ENCODE peak calls at places on chromosomes 16 and 17, in nine cellular contexts. A, F, T, I, W, O, S, D and G are unnamed samples.

GRCh38 chr16:637081-638018 is 1.2 kb upstream of the METTL26 start:
- DNase-seq in F (peak), S (no peak), D (peak), O (peak), W (peak), A (peak), I (peak), T (peak), G (peak)

GRCh38 chr16:23362460-23363317 is 60.6 kb downstream of the SCNN1B start:
- DNase-seq in D (no peak), F (peak), W (peak), T (no peak), I (no peak), A (no peak), O (no peak), S (no peak), G (no peak)

GRCh38 chr17:3986270-3986938 is 22.2 kb upstream of the ATP2A3 start:
- DNase-seq in D (no peak), W (peak), A (no peak), S (no peak), T (no peak), I (no peak), O (no peak), F (peak), G (no peak)

GRCh38 chr17:64393000-64393402 is 2.3 kb upstream of the PECAM1 start:
- DNase-seq in S (no peak), W (no peak), O (no peak), I (no peak), T (peak), D (no peak), A (no peak), F (no peak), G (no peak)

GRCh38 chr17:74152591-74153455 is 50.7 kb upstream of the RPL38 start:
- DNase-seq in W (no peak), F (no peak), A (no peak), T (no peak), S (no peak), D (no peak), I (no peak), O (no peak), G (no peak)

GRCh38 chr17:77245162-77245926 is 104.6 kb downstream of the SEC14L1 start:
- DNase-seq in D (no peak), F (no peak), I (no peak), A (no peak), S (no peak), W (no peak), O (no peak), T (no peak), G (no peak)

GRCh38 chr16:86011532-86011931 is 112.6 kb downstream of the IRF8 start:
- DNase-seq in T (no peak), I (no peak), S (no peak), F (no peak), O (no peak), A (no peak), W (no peak), D (no peak), G (no peak)

GRCh38 chr17:42284566-42284965 is 3.7 kb upstream of the STAT5A start:
- DNase-seq in S (no peak), T (no peak), A (no peak), I (no peak), W (no peak), D (no peak), O (no peak), F (peak), G (no peak)

GRCh38 chr17:19728114-19728495 is 11.7 kb upstream of the SLC47A2 start:
- DNase-seq in O (peak), W (peak), I (peak), T (no peak), D (peak), F (no peak), S (peak), A (peak), G (peak)

GRCh38 chr17:47620503-47621245 is 29.0 kb upstream of the KPNB1 start:
- DNase-seq in O (no peak), D (no peak), I (no peak), A (no peak), W (peak), S (no peak), T (no peak), F (no peak), G (no peak)

GRCh38 chr17:33973491-33973890 is 281.6 kb upstream of the CCL2 start:
- DNase-seq in O (no peak), T (no peak), W (no peak), S (no peak), A (no peak), F (no peak), I (no peak), D (no peak), G (no peak)

GRCh38 chr16:77171750-77172635 is 19.0 kb upstream of the MON1B start:
- DNase-seq in A (peak), T (no peak), D (peak), I (no peak), S (peak), F (no peak), O (no peak), W (peak), G (no peak)

GRCh38 chr17:73787036-73787720 is 142.9 kb upstream of the SDK2 start:
- DNase-seq in A (no peak), O (no peak), F (peak), I (no peak), S (no peak), D (no peak), W (no peak), T (no peak), G (no peak)

GRCh38 chr17:1713160-1713877 is 3.1 kb upstream of the TLCD2 start:
- DNase-seq in I (no peak), S (no peak), T (no peak), D (no peak), A (no peak), W (no peak), F (no peak), O (no peak), G (no peak)

GRCh38 chr16:23694707-23695373 is 16.2 kb downstream of the PLK1 start:
- DNase-seq in F (no peak), O (no peak), S (no peak), I (no peak), A (peak), W (no peak), D (peak), T (no peak), G (no peak)

GRCh38 chr16:78957328-78958100 is 643.0 kb downstream of the MAF start:
- DNase-seq in O (no peak), T (no peak), D (peak), I (no peak), S (no peak), F (peak), W (no peak), A (no peak), G (no peak)

GRCh38 chr17:35726609-35727460 is 4.6 kb upstream of the RASL10B start:
- DNase-seq in W (peak), A (peak), I (no peak), D (peak), S (peak), F (no peak), T (no peak), O (no peak), G (no peak)